ENCODE peak calls at places on chromosome 1, in five cellular contexts. J, V, B, Y and L are unnamed samples.

GRCh38 chr1:65420590-65421340 is at the start of the genes LEPR and LEPROT:
- DNase-seq in B (no peak), Y (peak; percentile 33), J (no peak), V (no peak), L (no peak)

GRCh38 chr1:12480748-12481362 is 137.2 kb downstream of the DHRS3 start:
- DNase-seq in Y (no peak), V (peak; percentile 67), J (no peak), B (no peak), L (peak; percentile 95)

GRCh38 chr1:204080163-204080903 is 7.4 kb downstream of the SOX13 start:
- DNase-seq in Y (no peak), B (no peak), V (peak; percentile 96), J (no peak), L (peak; percentile 94)

GRCh38 chr1:56284933-56285332 is 294.4 kb downstream of the PLPP3 start:
- DNase-seq in J (no peak), Y (no peak), B (no peak), V (peak; percentile 72), L (peak; percentile 97)

GRCh38 chr1:54927475-54928240 is 40.7 kb upstream of the DHCR24 start:
- DNase-seq in V (no peak), J (no peak), Y (no peak), B (no peak), L (peak; percentile 48)

GRCh38 chr1:208041505-208041904 is 130.6 kb upstream of the CD34 start:
- DNase-seq in B (no peak), J (no peak), V (no peak), Y (no peak), L (no peak)

GRCh38 chr1:207897188-207897587 is 13.7 kb downstream of the CD34 start:
- DNase-seq in J (no peak), V (no peak), B (no peak), Y (no peak), L (no peak)

GRCh38 chr1:168098534-168099313 is 38.0 kb downstream of the GPR161 start:
- DNase-seq in Y (no peak), V (no peak), J (no peak), B (no peak), L (no peak)

GRCh38 chr1:110672001-110672752 is 2.6 kb downstream of the KCNA3 start:
- DNase-seq in V (no peak), J (peak; percentile 54), Y (no peak), B (peak; percentile 49), L (no peak)

GRCh38 chr1:204419064-204419403 is 7.4 kb upstream of the PPP1R15B start:
- DNase-seq in J (no peak), Y (no peak), B (no peak), V (peak; percentile 67), L (peak; percentile 62)

GRCh38 chr1:2180297-2181245 is 14.0 kb downstream of the FAAP20 start:
- DNase-seq in Y (no peak), J (no peak), V (no peak), B (no peak), L (no peak)

GRCh38 chr1:78092686-78093085 is 46.9 kb downstream of the GIPC2 start:
- DNase-seq in Y (no peak), J (no peak), B (no peak), V (no peak), L (peak; percentile 45)

GRCh38 chr1:184930645-184931044 is 43.7 kb downstream of the NIBAN1 start:
- DNase-seq in V (no peak), J (no peak), Y (no peak), B (no peak), L (no peak)

GRCh38 chr1:165894591-165894990 is 67.2 kb downstream of the UCK2 start:
- DNase-seq in Y (no peak), J (no peak), B (no peak), V (no peak), L (no peak)

GRCh38 chr1:222790115-222790514 is 24.7 kb upstream of the DISP1 start:
- DNase-seq in Y (no peak), V (no peak), B (no peak), J (no peak), L (no peak)